ENCODE peak calls at places on chromosomes 16 and 17, in seven cellular contexts. M is CD8-positive, alpha-beta T cell; I is lower lobe of right lung; G is heart left ventricle; X is BJ; U is tibial nerve; O is AG10803. J is an unnamed sample.

GRCh38 chr17:51435641-51436091 is 175.3 kb downstream of the UTP18 start:
- DNase-seq in M (no peak), I (peak), G (no peak), X (no peak), U (no peak), O (peak), J (no peak)

GRCh38 chr16:76947694-76948093 is 243.3 kb upstream of the MON1B start:
- DNase-seq in M (no peak), I (no peak), G (no peak), X (no peak), U (no peak), O (no peak), J (no peak)

GRCh38 chr17:38719943-38720641 is 10.0 kb upstream of the CISD3 start:
- DNase-seq in M (no peak), I (no peak), G (no peak), X (no peak), U (no peak), O (no peak), J (no peak)

GRCh38 chr16:20740901-20741491 is 622 bp downstream of the THUMPD1 start:
- DNase-seq in M (peak), I (peak), G (peak), X (peak), U (peak), O (peak), J (peak)

GRCh38 chr16:12869681-12870427 is 31.5 kb upstream of the SHISA9 start:
- DNase-seq in M (no peak), I (no peak), G (no peak), X (no peak), U (no peak), O (peak), J (no peak)

GRCh38 chr16:84137287-84137686 is 7.7 kb downstream of the HSDL1 start:
- DNase-seq in M (no peak), I (no peak), G (no peak), X (no peak), U (no peak), O (no peak), J (no peak)

GRCh38 chr17:7867881-7868329 is 10.1 kb downstream of the CYB5D1 start:
- DNase-seq in M (no peak), I (no peak), G (no peak), X (no peak), U (no peak), O (no peak), J (no peak)

GRCh38 chr16:85699628-85700027 is 10.9 kb upstream of the GINS2 start:
- DNase-seq in M (no peak), I (no peak), G (peak), X (no peak), U (no peak), O (peak), J (peak)

GRCh38 chr17:34371405-34371804 is 8.4 kb upstream of the CCL1 start:
- DNase-seq in M (no peak), I (no peak), G (no peak), X (no peak), U (no peak), O (no peak), J (no peak)

GRCh38 chr16:9112844-9113186 is 21.4 kb downstream of the HAPSTR1 start:
- DNase-seq in M (no peak), I (no peak), G (no peak), X (no peak), U (no peak), O (no peak), J (no peak)

GRCh38 chr16:56584276-56584675 is 5.1 kb upstream of the MT3 start:
- DNase-seq in M (no peak), I (no peak), G (no peak), X (no peak), U (no peak), O (no peak), J (no peak)

GRCh38 chr16:88503374-88503770 is 50.3 kb downstream of the ZFPM1 start:
- DNase-seq in M (no peak), I (no peak), G (no peak), X (no peak), U (no peak), O (no peak), J (no peak)

GRCh38 chr17:50129303-50129945 is 536 bp downstream of the SAMD14 start:
- DNase-seq in M (no peak), I (no peak), G (peak), X (no peak), U (no peak), O (peak), J (no peak)
- H3K4me3 ChIP-seq in M (peak), I (peak), G (peak), X (peak), U (peak), O (peak), J (peak)

GRCh38 chr16:80746231-80746630 is 58.2 kb downstream of the CDYL2 start:
- DNase-seq in M (no peak), I (no peak), G (no peak), X (no peak), U (no peak), O (peak), J (no peak)
- H3K4me3 ChIP-seq in M (no peak), I (no peak), G (no peak), X (no peak), U (no peak), O (no peak), J (no peak)

GRCh38 chr16:73056383-73056782 is 8.5 kb upstream of the ZFHX3 start:
- DNase-seq in M (no peak), I (no peak), G (no peak), X (no peak), U (no peak), O (no peak), J (no peak)
- H3K4me3 ChIP-seq in M (no peak), I (peak), G (peak), X (no peak), U (peak), O (peak), J (peak)

GRCh38 chr16:728131-728889 is 1.4 kb downstream of the HAGHL start:
- DNase-seq in M (peak), I (peak), G (peak), X (no peak), U (no peak), O (peak), J (no peak)
- H3K4me3 ChIP-seq in M (peak), I (peak), G (peak), X (peak), U (peak), O (peak), J (peak)

DNA sequence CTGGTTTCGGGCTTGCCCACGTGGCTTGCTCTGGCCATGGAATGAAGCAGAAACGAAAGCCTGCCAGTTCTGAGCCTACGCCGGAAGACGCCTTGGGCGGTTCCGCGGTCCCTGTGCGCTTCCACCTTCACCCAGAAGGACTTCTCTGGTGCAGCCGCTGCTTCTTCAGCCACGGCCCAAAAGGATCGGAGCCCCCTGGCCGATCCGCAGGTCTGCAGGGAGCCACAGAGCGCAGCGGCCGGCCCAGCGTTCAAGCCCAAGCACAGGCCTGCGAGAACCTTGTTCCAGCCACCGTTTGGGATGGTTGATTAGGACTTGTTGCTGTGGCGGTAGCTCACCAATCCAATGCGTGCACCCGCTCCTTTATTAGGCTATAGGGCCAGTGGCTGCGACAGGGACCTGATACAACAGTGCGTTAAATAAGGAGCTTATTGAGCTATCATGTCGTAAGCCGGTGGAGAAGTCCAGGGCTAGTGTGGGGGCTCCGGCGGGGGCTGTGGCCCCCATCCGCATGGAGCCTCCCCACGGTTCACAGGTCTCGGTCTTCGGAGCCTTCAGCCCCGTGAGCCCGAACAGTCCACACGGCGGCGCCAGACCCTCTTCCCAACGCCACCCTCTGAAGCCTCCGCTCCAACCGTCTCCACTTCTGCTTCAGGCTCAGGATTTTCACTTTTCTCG is 10.2 kb upstream of the MPP2 start:
- DNase-seq in M (peak), I (peak), G (no peak), X (no peak), U (no peak), O (peak), J (no peak)
- H3K4me3 ChIP-seq in M (peak), I (peak), G (peak), X (no peak), U (peak), O (no peak), J (no peak)

GRCh38 chr17:45227631-45228120 is 6.0 kb downstream of the FMNL1 start:
- DNase-seq in M (no peak), I (no peak), G (peak), X (no peak), U (no peak), O (no peak), J (no peak)
- H3K4me3 ChIP-seq in M (peak), I (peak), G (peak), X (no peak), U (no peak), O (no peak), J (no peak)

DNA sequence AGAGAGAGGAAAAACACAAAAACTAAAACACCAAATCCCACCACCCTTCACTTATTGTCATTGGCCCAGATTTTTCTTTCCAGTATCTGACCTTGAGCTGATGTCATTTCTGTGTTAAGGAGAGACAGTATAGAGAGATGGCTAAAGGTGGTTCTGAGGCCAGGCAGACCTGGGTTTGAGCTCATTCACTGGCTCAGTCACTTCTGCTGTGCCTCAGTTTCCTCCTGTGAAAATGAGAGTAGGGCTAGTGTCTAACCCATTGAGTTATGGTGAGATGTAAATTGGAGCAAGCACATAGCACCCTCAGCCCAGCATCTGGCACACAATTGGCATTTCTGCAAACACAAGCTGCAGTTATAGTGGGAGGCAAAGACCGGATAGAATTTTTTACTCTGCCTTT is 6.3 kb upstream of the KIFC3 start:
- DNase-seq in M (no peak), I (no peak), G (no peak), X (no peak), U (no peak), O (no peak), J (no peak)
- H3K4me3 ChIP-seq in M (no peak), I (peak), G (peak), X (no peak), U (no peak), O (peak), J (no peak)